ENCODE peak calls at places on chromosome 22, in four cellular contexts. H, Z, P and J are unnamed samples. For H3K4me1, the result is how much of the 10 kb centered on the place peaks cover.

GRCh38 chr22:46006379-46007002 is 29.5 kb upstream of the WNT7B start:
- DNase-seq in H (peak), P (peak), Z (peak), J (peak)

GRCh38 chr22:46477967-46478635 is 59.3 kb downstream of the CELSR1 start:
- DNase-seq in Z (no peak), P (no peak), H (no peak), J (no peak)

GRCh38 chr22:45703758-45704157 is 32.1 kb downstream of the ATXN10 start:
- DNase-seq in H (no peak), P (no peak), Z (no peak), J (no peak)

GRCh38 chr22:46748948-46749681 is 11.1 kb upstream of the CERK start:
- DNase-seq in Z (no peak), H (no peak), P (no peak), J (peak)

GRCh38 chr22:20127318-20127868 is 4.2 kb upstream of the ZDHHC8 start:
- DNase-seq in H (no peak), Z (no peak), P (no peak), J (no peak)

GRCh38 chr22:27476729-27477128 is 324.8 kb downstream of the MN1 start:
- DNase-seq in Z (peak), H (no peak), P (no peak), J (no peak)

GRCh38 chr22:30857791-30858190 is 110.8 kb downstream of the MORC2 start:
- DNase-seq in P (no peak), H (no peak), Z (no peak), J (no peak)

GRCh38 chr22:19568337-19569311 is 44.4 kb upstream of the CLDN5 start:
- DNase-seq in P (peak), H (no peak), Z (no peak), J (peak)

GRCh38 chr22:27799334-27800249 is 2.0 kb downstream of the MN1 start:
- DNase-seq in H (no peak), P (no peak), Z (no peak), J (no peak)

GRCh38 chr22:49351761-49352221 is 475.9 kb downstream of the BRD1 start:
- DNase-seq in P (no peak), H (no peak), Z (no peak), J (no peak)

GRCh38 chr22:39233736-39234120 is 11.1 kb downstream of the PDGFB start:
- DNase-seq in Z (no peak), H (no peak), P (no peak), J (no peak)

GRCh38 chr22:45629469-45630089 is 42.1 kb upstream of the ATXN10 start:
- DNase-seq in Z (no peak), H (peak), P (no peak), J (no peak)

GRCh38 chr22:50657925-50658324 is 14.7 kb upstream of the SHANK3 start:
- DNase-seq in H (no peak), Z (no peak), P (no peak), J (no peak)

GRCh38 chr22:44307509-44308169 is 5.1 kb downstream of the SHISAL1 start:
- DNase-seq in H (no peak), P (no peak), Z (no peak), J (no peak)

GRCh38 chr22:48513929-48514328 is 1313.7 kb downstream of the BRD1 start:
- DNase-seq in H (no peak), P (no peak), Z (no peak), J (no peak)

GRCh38 chr22:48750826-48751440 is 1076.7 kb downstream of the BRD1 start:
- DNase-seq in P (no peak), H (no peak), Z (no peak), J (no peak)

GRCh38 chr22:49531533-49531895 is 296.2 kb downstream of the BRD1 start:
- DNase-seq in Z (no peak), H (no peak), P (no peak), J (no peak)

GRCh38 chr22:44385781-44386180 is 73.0 kb upstream of the SHISAL1 start:
- DNase-seq in H (no peak), Z (no peak), P (no peak), J (no peak)

GRCh38 chr22:23289851-23290724 is 109.8 kb downstream of the BCR start:
- DNase-seq in H (peak), Z (no peak), P (peak), J (peak)

GRCh38 chr22:19143967-19144400 is 467 bp downstream of the ESS2 start:
- DNase-seq in P (peak), H (no peak), Z (no peak), J (no peak)

GRCh38 chr22:43185860-43186261 is 1.1 kb downstream of the TTLL12 start:
- DNase-seq in H (peak), Z (peak), P (no peak), J (peak)

GRCh38 chr22:21867528-21868266 is at the start of gene MAPK1:
- DNase-seq in P (peak), H (peak), Z (peak), J (peak)

GRCh38 chr22:23696326-23696851 is 5.6 kb downstream of the RGL4 start:
- DNase-seq in P (no peak), Z (no peak), H (no peak), J (no peak)

GRCh38 chr22:31160328-31160978 is 471 bp downstream of the RNF185 start:
- DNase-seq in H (no peak), P (peak), Z (no peak), J (peak)

GRCh38 chr22:43811777-43812148 is 342 bp downstream of the EFCAB6 start:
- DNase-seq in Z (no peak), H (no peak), P (no peak), J (no peak)

GRCh38 chr22:45881524-45881875 is 95.5 kb downstream of the WNT7B start:
- DNase-seq in H (no peak), Z (no peak), P (no peak), J (no peak)

GRCh38 chr22:38900677-38901076 is 28.7 kb upstream of the CBX6 start:
- DNase-seq in P (no peak), H (no peak), Z (no peak), J (no peak)

GRCh38 chr22:45254789-45255261 is 14.1 kb upstream of the KIAA0930 start:
- DNase-seq in P (no peak), H (no peak), Z (no peak), J (no peak)

GRCh38 chr22:18970180-18970947 is 34.3 kb upstream of the PRODH start:
- DNase-seq in H (no peak), P (no peak), Z (no peak), J (no peak)

GRCh38 chr22:47631571-47632102 is 869.2 kb downstream of the TBC1D22A start:
- DNase-seq in Z (peak), P (peak), H (no peak), J (no peak)

GRCh38 chr22:29998627-29999026 is 81.6 kb upstream of the HORMAD2 start:
- DNase-seq in H (no peak), Z (no peak), P (no peak), J (no peak)

GRCh38 chr22:23110922-23111527 is 30.8 kb downstream of the RSPH14 start:
- DNase-seq in H (no peak), P (peak), Z (no peak), J (no peak)

GRCh38 chr22:45833613-45834012 is 143.3 kb downstream of the WNT7B start:
- DNase-seq in Z (no peak), H (no peak), P (no peak), J (no peak)

GRCh38 chr22:19799322-19800190 is 39.0 kb downstream of the TBX1 start:
- DNase-seq in P (no peak), Z (no peak), H (no peak), J (no peak)

GRCh38 chr22:48307941-48308340 is 1519.7 kb downstream of the BRD1 start:
- DNase-seq in P (no peak), Z (no peak), H (no peak), J (no peak)

GRCh38 chr22:28344893-28345292 is 334.7 kb downstream of the TTC28 start:
- DNase-seq in H (no peak), P (no peak), Z (no peak), J (no peak)

GRCh38 chr22:40325315-40325714 is 21.0 kb upstream of the ADSL start:
- DNase-seq in H (no peak), Z (no peak), P (no peak), J (no peak)

GRCh38 chr22:39214383-39215069 is 30.3 kb downstream of the PDGFB start:
- DNase-seq in P (no peak), Z (peak), H (peak), J (no peak)

GRCh38 chr22:49968313-49968830 is 7.8 kb downstream of the PIM3 start:
- DNase-seq in P (no peak), H (no peak), Z (no peak), J (no peak)

GRCh38 chr22:25928038-25928437 is 186.1 kb downstream of the MYO18B start:
- DNase-seq in Z (no peak), P (no peak), H (no peak), J (no peak)
- TF ChIP-seq POLR2AphosphoS5 in Z (no peak), P (no peak), H (no peak), J (no peak)

GRCh38 chr22:33570110-33570509 is 350.2 kb downstream of the LARGE1 start:
- DNase-seq in H (no peak), Z (no peak), P (no peak), J (no peak)
- H3K4me1 ChIP-seq in H (half or more), Z (under half), P (under half), J (under half)

GRCh38 chr22:35403356-35403755 is 3.4 kb downstream of the MCM5 start:
- DNase-seq in Z (no peak), P (no peak), H (no peak), J (no peak)
- H3K4me2 ChIP-seq in Z (no peak), P (no peak), H (peak), J (no peak)

GRCh38 chr22:37739000-37739399 is 42.2 kb downstream of the TRIOBP start:
- DNase-seq in P (no peak), H (no peak), Z (no peak), J (no peak)

GRCh38 chr22:37742374-37743092 is 45.7 kb downstream of the TRIOBP start:
- DNase-seq in P (no peak), Z (peak), H (no peak), J (no peak)

GRCh38 chr22:37739611-37740049 is 42.8 kb downstream of the TRIOBP start:
- DNase-seq in P (no peak), H (no peak), Z (no peak), J (no peak)

GRCh38 chr22:37740455-37741311 is 43.8 kb downstream of the TRIOBP start:
- DNase-seq in Z (no peak), P (no peak), H (no peak), J (no peak)

GRCh38 chr22:37741312-37741795 is 44.5 kb downstream of the TRIOBP start:
- DNase-seq in P (no peak), Z (no peak), H (peak), J (no peak)
- TF ChIP-seq POLR2AphosphoS5 in P (no peak), Z (peak), H (no peak), J (no peak)